ENCODE peak calls at places on chromosomes 2 and 18, in eight cellular contexts. One of them, this sample, is unnamed.

GRCh38 chr2:239496700-239497099 is 95.9 kb upstream of the HDAC4 start:
- DNase-seq in choroid plexus epithelial cell: no peak
- DNase-seq in brain microvascular endothelial cell: no peak
- DNase-seq in breast epithelium: no peak
- DNase-seq in left lung: no peak
- DNase-seq in mammary epithelial cell: no peak
- DNase-seq in astrocyte of the spinal cord: no peak
- DNase-seq in kidney: peak
- DNase-seq in this sample: no peak

GRCh38 chr2:68588589-68588988 is 54.8 kb upstream of the PROKR1 start:
- DNase-seq in kidney: no peak
- DNase-seq in left lung: no peak
- DNase-seq in brain microvascular endothelial cell: no peak
- DNase-seq in choroid plexus epithelial cell: no peak
- DNase-seq in breast epithelium: no peak
- DNase-seq in astrocyte of the spinal cord: no peak
- DNase-seq in mammary epithelial cell: no peak
- DNase-seq in this sample: no peak

GRCh38 chr2:181750305-181750704 is 70.0 kb upstream of the NEUROD1 start:
- DNase-seq in left lung: no peak
- DNase-seq in breast epithelium: no peak
- DNase-seq in astrocyte of the spinal cord: no peak
- DNase-seq in kidney: peak
- DNase-seq in choroid plexus epithelial cell: no peak
- DNase-seq in brain microvascular endothelial cell: no peak
- DNase-seq in mammary epithelial cell: no peak
- DNase-seq in this sample: no peak

GRCh38 chr2:234363011-234363487 is 133.8 kb downstream of the ARL4C start:
- DNase-seq in kidney: no peak
- DNase-seq in astrocyte of the spinal cord: peak
- DNase-seq in choroid plexus epithelial cell: peak
- DNase-seq in brain microvascular endothelial cell: no peak
- DNase-seq in breast epithelium: no peak
- DNase-seq in left lung: peak
- DNase-seq in mammary epithelial cell: no peak
- DNase-seq in this sample: peak

GRCh38 chr18:22872894-22873537 is 60.1 kb upstream of the RBBP8 start:
- DNase-seq in mammary epithelial cell: no peak
- DNase-seq in brain microvascular endothelial cell: no peak
- DNase-seq in left lung: no peak
- DNase-seq in breast epithelium: no peak
- DNase-seq in astrocyte of the spinal cord: no peak
- DNase-seq in choroid plexus epithelial cell: peak
- DNase-seq in kidney: no peak
- DNase-seq in this sample: no peak

GRCh38 chr2:95030496-95030895 is 5.0 kb downstream of the MAL start:
- DNase-seq in kidney: peak
- DNase-seq in mammary epithelial cell: no peak
- DNase-seq in choroid plexus epithelial cell: no peak
- DNase-seq in brain microvascular endothelial cell: no peak
- DNase-seq in astrocyte of the spinal cord: no peak
- DNase-seq in left lung: no peak
- DNase-seq in breast epithelium: no peak
- DNase-seq in this sample: no peak

GRCh38 chr2:106990307-106990706 is 104.3 kb upstream of the ST6GAL2 start:
- DNase-seq in brain microvascular endothelial cell: peak
- DNase-seq in breast epithelium: no peak
- DNase-seq in left lung: no peak
- DNase-seq in choroid plexus epithelial cell: peak
- DNase-seq in mammary epithelial cell: no peak
- DNase-seq in astrocyte of the spinal cord: peak
- DNase-seq in kidney: no peak
- DNase-seq in this sample: peak

GRCh38 chr2:171703574-171704347 is 16.5 kb downstream of the DYNC1I2 start:
- DNase-seq in astrocyte of the spinal cord: peak
- DNase-seq in brain microvascular endothelial cell: peak
- DNase-seq in left lung: no peak
- DNase-seq in kidney: no peak
- DNase-seq in mammary epithelial cell: peak
- DNase-seq in breast epithelium: no peak
- DNase-seq in choroid plexus epithelial cell: peak
- DNase-seq in this sample: peak

GRCh38 chr2:221467610-221468009 is 104.5 kb downstream of the EPHA4 start:
- DNase-seq in choroid plexus epithelial cell: peak
- DNase-seq in mammary epithelial cell: peak
- DNase-seq in breast epithelium: peak
- DNase-seq in kidney: no peak
- DNase-seq in left lung: no peak
- DNase-seq in astrocyte of the spinal cord: peak
- DNase-seq in brain microvascular endothelial cell: peak
- DNase-seq in this sample: peak

GRCh38 chr2:161952722-161953322 is 121.2 kb downstream of the DPP4 start:
- DNase-seq in choroid plexus epithelial cell: no peak
- DNase-seq in breast epithelium: no peak
- DNase-seq in left lung: no peak
- DNase-seq in mammary epithelial cell: no peak
- DNase-seq in brain microvascular endothelial cell: no peak
- DNase-seq in astrocyte of the spinal cord: no peak
- DNase-seq in kidney: no peak
- DNase-seq in this sample: no peak

GRCh38 chr2:200255549-200255948 is 50.9 kb upstream of the SPATS2L start:
- DNase-seq in mammary epithelial cell: no peak
- DNase-seq in left lung: no peak
- DNase-seq in brain microvascular endothelial cell: no peak
- DNase-seq in breast epithelium: no peak
- DNase-seq in astrocyte of the spinal cord: no peak
- DNase-seq in choroid plexus epithelial cell: no peak
- DNase-seq in kidney: no peak
- DNase-seq in this sample: no peak

DNA sequence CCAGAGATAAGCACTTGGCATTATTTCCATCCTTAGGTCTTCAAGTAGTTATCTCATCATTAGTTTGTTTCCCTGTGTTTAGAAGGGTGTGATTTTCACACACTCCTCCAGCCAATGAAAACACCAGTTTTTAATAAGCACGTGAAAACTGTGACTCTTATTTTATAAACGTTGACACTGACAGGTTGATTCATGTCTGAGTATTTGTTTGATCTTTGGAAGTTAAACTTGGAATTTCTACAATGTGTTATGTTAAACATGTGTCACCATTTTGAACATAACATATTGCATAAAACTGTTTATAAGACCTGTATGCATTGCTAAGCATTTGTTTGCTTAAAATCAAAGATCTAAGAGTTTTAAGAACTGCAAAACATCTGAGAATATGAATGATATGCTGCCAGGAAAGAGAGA is 27.6 kb downstream of the SLC40A1 start:
- DNase-seq in choroid plexus epithelial cell: peak
- DNase-seq in astrocyte of the spinal cord: no peak
- DNase-seq in brain microvascular endothelial cell: no peak
- DNase-seq in kidney: no peak
- DNase-seq in mammary epithelial cell: peak
- DNase-seq in left lung: no peak
- DNase-seq in breast epithelium: no peak
- DNase-seq in this sample: no peak
- TF ChIP-seq CTCF in choroid plexus epithelial cell: no peak
- TF ChIP-seq CTCF in astrocyte of the spinal cord: no peak
- TF ChIP-seq CTCF in brain microvascular endothelial cell: no peak
- TF ChIP-seq CTCF in kidney: no peak
- TF ChIP-seq CTCF in mammary epithelial cell: no peak
- TF ChIP-seq CTCF in left lung: no peak
- TF ChIP-seq CTCF in breast epithelium: no peak
- TF ChIP-seq CTCF in this sample: no peak

DNA sequence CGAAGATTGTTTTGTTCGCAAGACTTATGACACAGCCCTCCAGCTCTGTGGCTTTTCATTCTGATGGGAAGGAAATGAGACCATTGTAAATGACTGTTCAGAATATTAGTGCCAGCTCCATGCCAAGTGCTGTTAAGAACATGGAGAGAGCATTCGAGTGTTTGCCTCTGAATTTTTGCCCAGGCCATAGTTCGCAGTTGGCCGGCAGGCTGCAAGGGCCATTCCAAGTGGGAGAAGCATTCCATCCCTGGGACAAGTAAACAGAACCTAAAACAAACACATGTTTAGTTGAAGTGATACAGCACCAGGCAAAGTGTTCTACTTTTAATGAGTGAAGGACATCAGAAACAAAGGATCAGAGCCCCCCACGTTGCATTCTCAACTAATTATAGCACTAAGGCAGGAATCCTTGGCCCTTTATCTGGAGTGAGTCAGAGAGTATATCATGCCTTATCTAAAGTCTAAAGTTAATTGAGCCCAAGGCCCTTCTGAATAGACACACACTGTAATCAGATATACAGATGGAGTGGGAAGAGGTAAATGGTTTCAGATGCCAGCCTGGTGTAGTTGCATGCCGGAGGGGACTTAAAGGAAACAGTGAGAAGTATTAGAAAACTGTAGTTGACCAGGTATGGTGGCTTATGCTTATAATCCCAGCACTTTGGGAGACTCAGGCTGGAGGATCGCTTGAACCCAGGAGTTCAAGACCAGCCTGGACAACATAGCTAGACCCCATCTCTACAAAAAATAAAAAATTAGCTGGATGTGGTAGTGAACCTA is 53.3 kb downstream of the NEDD4L start:
- DNase-seq in breast epithelium: no peak
- DNase-seq in kidney: no peak
- DNase-seq in brain microvascular endothelial cell: peak
- DNase-seq in astrocyte of the spinal cord: peak
- DNase-seq in mammary epithelial cell: no peak
- DNase-seq in left lung: peak
- DNase-seq in choroid plexus epithelial cell: no peak
- DNase-seq in this sample: no peak
- H3K4me3 ChIP-seq in breast epithelium: no peak
- H3K4me3 ChIP-seq in kidney: no peak
- H3K4me3 ChIP-seq in brain microvascular endothelial cell: no peak
- H3K4me3 ChIP-seq in astrocyte of the spinal cord: no peak
- H3K4me3 ChIP-seq in mammary epithelial cell: no peak
- H3K4me3 ChIP-seq in left lung: no peak
- H3K4me3 ChIP-seq in choroid plexus epithelial cell: no peak
- H3K4me3 ChIP-seq in this sample: no peak

GRCh38 chr2:43455735-43456642 is 139.8 kb downstream of the THADA start:
- DNase-seq in astrocyte of the spinal cord: peak
- DNase-seq in breast epithelium: no peak
- DNase-seq in kidney: no peak
- DNase-seq in left lung: no peak
- DNase-seq in brain microvascular endothelial cell: peak
- DNase-seq in mammary epithelial cell: peak
- DNase-seq in choroid plexus epithelial cell: peak
- DNase-seq in this sample: peak
- TF ChIP-seq CTCF in astrocyte of the spinal cord: no peak
- TF ChIP-seq CTCF in breast epithelium: no peak
- TF ChIP-seq CTCF in kidney: peak
- TF ChIP-seq CTCF in left lung: no peak
- TF ChIP-seq CTCF in brain microvascular endothelial cell: no peak
- TF ChIP-seq CTCF in mammary epithelial cell: no peak
- TF ChIP-seq CTCF in choroid plexus epithelial cell: no peak
- TF ChIP-seq CTCF in this sample: no peak

GRCh38 chr18:55509631-55510372 is 78.2 kb downstream of the TCF4 start:
- DNase-seq in mammary epithelial cell: peak
- DNase-seq in kidney: no peak
- DNase-seq in breast epithelium: no peak
- DNase-seq in astrocyte of the spinal cord: peak
- DNase-seq in choroid plexus epithelial cell: peak
- DNase-seq in left lung: no peak
- DNase-seq in brain microvascular endothelial cell: peak
- DNase-seq in this sample: peak
- H3K4me3 ChIP-seq in mammary epithelial cell: no peak
- H3K4me3 ChIP-seq in kidney: peak
- H3K4me3 ChIP-seq in breast epithelium: no peak
- H3K4me3 ChIP-seq in astrocyte of the spinal cord: peak
- H3K4me3 ChIP-seq in choroid plexus epithelial cell: peak
- H3K4me3 ChIP-seq in left lung: no peak
- H3K4me3 ChIP-seq in brain microvascular endothelial cell: peak
- H3K4me3 ChIP-seq in this sample: peak

DNA sequence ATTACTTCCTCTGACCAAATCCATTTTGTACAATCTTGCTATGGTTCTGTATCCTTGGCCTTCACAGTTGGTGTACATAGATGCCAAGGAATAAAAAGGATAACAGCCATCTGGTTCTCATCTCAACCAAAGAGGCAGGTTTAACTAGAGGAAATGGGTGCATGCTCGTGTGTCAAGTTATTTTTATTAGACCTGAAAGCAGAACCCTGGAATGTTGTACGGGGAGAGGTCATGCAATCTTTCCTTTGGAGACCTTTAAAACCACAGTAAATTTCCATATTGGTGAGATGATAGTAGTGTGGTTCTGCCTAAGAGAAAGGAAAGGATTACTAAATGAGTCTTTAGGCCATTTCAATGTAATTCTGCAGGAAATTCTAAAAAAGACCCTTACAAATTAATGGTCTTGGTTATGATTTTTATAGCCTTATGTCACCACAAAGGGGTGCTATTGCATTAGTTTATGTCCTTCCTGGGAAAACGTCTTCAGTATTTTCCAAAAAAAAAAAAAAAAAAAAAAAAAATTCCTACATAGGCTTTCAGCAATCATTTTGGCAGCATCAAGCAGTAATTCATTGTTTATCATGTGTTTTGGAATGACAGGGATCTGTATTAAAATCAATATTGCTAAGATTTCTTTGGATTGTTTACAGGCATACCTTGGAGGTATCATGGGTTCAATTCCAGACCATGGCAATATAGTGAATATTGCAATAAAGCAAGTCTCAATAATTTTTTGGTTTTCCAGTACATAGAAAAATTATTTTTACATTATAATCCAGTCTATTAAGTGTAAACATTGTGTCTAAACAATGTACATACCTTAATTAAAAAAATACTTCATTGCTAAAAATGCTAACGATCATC is 270.8 kb downstream of the NYAP2 start:
- DNase-seq in left lung: no peak
- DNase-seq in astrocyte of the spinal cord: peak
- DNase-seq in breast epithelium: no peak
- DNase-seq in choroid plexus epithelial cell: peak
- DNase-seq in kidney: no peak
- DNase-seq in brain microvascular endothelial cell: peak
- DNase-seq in mammary epithelial cell: peak
- DNase-seq in this sample: peak
- TF ChIP-seq CTCF in left lung: no peak
- TF ChIP-seq CTCF in astrocyte of the spinal cord: peak
- TF ChIP-seq CTCF in breast epithelium: peak
- TF ChIP-seq CTCF in choroid plexus epithelial cell: peak
- TF ChIP-seq CTCF in kidney: peak
- TF ChIP-seq CTCF in brain microvascular endothelial cell: no peak
- TF ChIP-seq CTCF in mammary epithelial cell: peak
- TF ChIP-seq CTCF in this sample: peak

This sample was measured in AG10803.